ENCODE peak calls at places on chromosome 20, in six cellular contexts. G is ovary; O is CD8-positive, alpha-beta T cell; Y is GM06990; T is OCI-LY7; S is uterus. H is an unnamed sample.
A peak's percentile ranks its signal among the peaks of the same experiment; 100 is the strongest.

GRCh38 chr20:25389858-25390537 is 637 bp downstream of the ABHD12 start:
- DNase-seq in G (peak; percentile 42), O (no peak), Y (peak; percentile 67), T (no peak), S (peak; percentile 19), H (no peak)

GRCh38 chr20:1330075-1330830 is 1.3 kb upstream of the SDCBP2 start:
- DNase-seq in G (peak; percentile 38), O (no peak), Y (peak; percentile 41), T (peak; percentile 38), S (peak; percentile 49), H (peak; percentile 91)

GRCh38 chr20:3766832-3767433 is 620 bp downstream of the ADISSP start:
- DNase-seq in G (no peak), O (no peak), Y (no peak), T (peak; percentile 26), S (no peak), H (no peak)

GRCh38 chr20:22825546-22825945 is 209.6 kb upstream of the SSTR4 start:
- DNase-seq in G (no peak), O (no peak), Y (no peak), T (no peak), S (no peak), H (no peak)

GRCh38 chr20:32537657-32538525 is 47.2 kb downstream of the NOL4L start:
- DNase-seq in G (no peak), O (no peak), Y (no peak), T (no peak), S (no peak), H (no peak)

GRCh38 chr20:21125072-21125848 is 622 bp upstream of the KIZ start:
- DNase-seq in G (peak; percentile 31), O (no peak), Y (no peak), T (no peak), S (peak; percentile 46), H (peak; percentile 48)

GRCh38 chr20:7828437-7828836 is 111.8 kb downstream of the HAO1 start:
- DNase-seq in G (no peak), O (no peak), Y (no peak), T (no peak), S (no peak), H (peak; percentile 24)

GRCh38 chr20:41101660-41102059 is 35.7 kb upstream of the PLCG1 start:
- DNase-seq in G (no peak), O (no peak), Y (no peak), T (no peak), S (no peak), H (no peak)

GRCh38 chr20:19903168-19903676 is 113.9 kb upstream of the NAA20 start:
- DNase-seq in G (peak; percentile 32), O (no peak), Y (no peak), T (peak; percentile 25), S (no peak), H (peak; percentile 19)

GRCh38 chr20:16064991-16065707 is 508.1 kb downstream of the KIF16B start:
- DNase-seq in G (no peak), O (no peak), Y (no peak), T (no peak), S (no peak), H (no peak)

GRCh38 chr20:9235518-9235917 is 166.6 kb downstream of the PLCB4 start:
- DNase-seq in G (no peak), O (no peak), Y (no peak), T (no peak), S (no peak), H (peak; percentile 82)

GRCh38 chr20:36313936-36314335 is 7.8 kb downstream of the DLGAP4 start:
- DNase-seq in G (no peak), O (no peak), Y (no peak), T (no peak), S (no peak), H (no peak)

GRCh38 chr20:22795897-22796296 is 211.5 kb upstream of the FOXA2 start:
- DNase-seq in G (peak; percentile 76), O (no peak), Y (no peak), T (no peak), S (peak; percentile 78), H (peak; percentile 98)

GRCh38 chr20:9838035-9838377 is 870 bp downstream of the PAK5 start:
- DNase-seq in G (no peak), O (no peak), Y (no peak), T (no peak), S (no peak), H (no peak)

GRCh38 chr20:21505810-21506530 is 7.9 kb downstream of the NKX2-2 start:
- DNase-seq in G (no peak), O (peak; percentile 31), Y (no peak), T (no peak), S (no peak), H (peak; percentile 51)

GRCh38 chr20:4791121-4791520 is 69.4 kb downstream of the PRND start:
- DNase-seq in G (no peak), O (no peak), Y (no peak), T (no peak), S (no peak), H (no peak)

GRCh38 chr20:44400671-44401051 is 45.2 kb downstream of the HNF4A start:
- DNase-seq in G (no peak), O (no peak), Y (no peak), T (no peak), S (no peak), H (no peak)

GRCh38 chr20:36454664-36455427 is 86.5 kb upstream of the MYL9 start:
- DNase-seq in G (no peak), O (no peak), Y (no peak), T (no peak), S (no peak), H (no peak)

GRCh38 chr20:22776369-22776768 is 192.0 kb upstream of the FOXA2 start:
- DNase-seq in G (no peak), O (no peak), Y (no peak), T (no peak), S (no peak), H (peak; percentile 63)

GRCh38 chr20:24411452-24412216 is 57.8 kb upstream of the SYNDIG1 start:
- DNase-seq in G (no peak), O (no peak), Y (no peak), T (no peak), S (no peak), H (no peak)

GRCh38 chr20:51034461-51034860 is 11.6 kb upstream of the KCNG1 start:
- DNase-seq in G (no peak), O (no peak), Y (no peak), T (no peak), S (no peak), H (peak; percentile 43)

GRCh38 chr20:23879811-23880374 is 345 bp upstream of the CST5 start:
- DNase-seq in G (no peak), O (no peak), Y (no peak), T (no peak), S (no peak), H (no peak)

GRCh38 chr20:40192083-40192482 is 497.0 kb downstream of the MAFB start:
- DNase-seq in G (no peak), O (no peak), Y (no peak), T (no peak), S (no peak), H (no peak)

GRCh38 chr20:20215976-20216727 is 151.8 kb upstream of the INSM1 start:
- DNase-seq in G (no peak), O (no peak), Y (no peak), T (no peak), S (no peak), H (no peak)

DNA sequence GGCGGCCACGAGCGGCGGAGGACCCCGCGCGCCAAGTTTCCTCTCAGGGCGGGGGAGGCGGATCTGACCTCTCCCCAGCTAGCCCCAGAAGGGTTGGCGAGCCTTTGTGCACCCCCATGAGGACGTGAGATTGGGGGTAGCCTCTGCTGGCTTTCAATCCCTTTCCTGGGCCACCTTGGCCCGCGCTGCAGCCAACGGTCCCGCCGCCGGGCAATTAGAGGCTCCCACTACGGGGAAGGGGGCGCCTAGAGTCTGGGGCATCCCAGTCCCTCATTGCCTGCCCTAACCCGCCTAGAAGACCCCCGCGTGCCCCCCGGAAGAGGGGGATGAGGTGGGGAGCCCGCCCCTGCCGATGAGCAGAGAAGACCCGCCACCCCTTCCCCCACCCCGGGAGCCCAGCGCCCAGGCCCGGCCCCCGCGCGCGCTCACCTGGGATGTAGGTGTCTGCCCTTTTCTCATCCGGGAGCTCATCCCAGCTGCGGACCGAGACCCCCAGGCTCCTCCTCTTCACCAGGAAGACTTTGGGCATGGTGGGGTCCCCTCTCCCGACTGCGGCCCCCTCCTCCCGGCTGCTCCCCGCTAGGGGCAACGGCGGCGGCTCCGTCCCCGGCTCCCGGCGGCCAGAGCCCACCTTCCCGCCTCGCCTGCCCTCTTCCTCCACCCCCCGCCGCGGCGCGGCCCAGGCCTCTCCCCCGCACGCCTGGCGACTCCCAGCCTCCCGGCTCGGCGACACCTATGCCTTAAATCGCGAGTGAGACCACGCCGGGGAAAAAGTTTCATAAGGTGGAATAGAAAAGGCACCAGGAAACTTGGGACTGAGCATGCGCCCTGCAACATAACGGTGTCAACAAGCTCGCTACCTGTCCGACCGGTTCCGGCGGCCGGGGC is at the start of gene OVOL2:
- DNase-seq in G (no peak), O (no peak), Y (no peak), T (no peak), S (no peak), H (no peak)
- H3K4me3 ChIP-seq in G (peak within 1 kb of the TSS; percentile 18), O (no peak within 1 kb of the TSS), Y (peak within 1 kb of the TSS; percentile 10), T (no peak within 1 kb of the TSS), S (no peak within 1 kb of the TSS), H (no peak within 1 kb of the TSS)

GRCh38 chr20:17757496-17757895 is 57.7 kb downstream of the BANF2 start:
- DNase-seq in G (no peak), O (no peak), Y (no peak), T (no peak), S (no peak), H (no peak)
- TF ChIP-seq CTCF in G (no peak), O (no peak), Y (no peak), T (no peak), S (no peak), H (no peak)

DNA sequence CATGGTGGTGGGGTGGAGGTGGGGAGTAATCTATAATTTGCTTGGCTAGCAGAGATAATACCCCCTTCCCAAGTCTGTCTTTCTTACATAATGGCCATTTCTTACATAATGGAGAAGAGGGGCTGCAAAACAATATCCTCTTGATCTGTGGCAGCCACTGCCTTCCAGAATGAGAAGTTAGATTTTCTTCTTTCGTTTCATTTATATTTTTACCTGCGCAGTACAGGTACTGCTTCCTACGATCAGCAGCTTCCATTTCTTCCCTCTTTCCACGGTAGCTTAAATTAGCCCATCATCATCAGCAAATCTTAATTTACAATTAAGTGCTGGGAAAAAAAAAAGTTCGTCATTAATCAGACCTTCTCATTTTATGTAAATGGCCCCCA is 30.2 kb downstream of the GNAS start:
- DNase-seq in G (no peak), O (no peak), Y (no peak), T (no peak), S (no peak), H (no peak)
- H3K4me3 ChIP-seq in G (no peak overlapping the region), O (no peak overlapping the region), Y (no peak overlapping the region), T (no peak overlapping the region), S (no peak overlapping the region), H (no peak overlapping the region)

GRCh38 chr20:53901697-53902096 is 168.7 kb downstream of the BCAS1 start:
- DNase-seq in G (no peak), O (no peak), Y (no peak), T (no peak), S (peak; percentile 34), H (no peak)
- TF ChIP-seq CTCF in G (no peak), O (no peak), Y (no peak), T (no peak), S (no peak), H (no peak)

DNA sequence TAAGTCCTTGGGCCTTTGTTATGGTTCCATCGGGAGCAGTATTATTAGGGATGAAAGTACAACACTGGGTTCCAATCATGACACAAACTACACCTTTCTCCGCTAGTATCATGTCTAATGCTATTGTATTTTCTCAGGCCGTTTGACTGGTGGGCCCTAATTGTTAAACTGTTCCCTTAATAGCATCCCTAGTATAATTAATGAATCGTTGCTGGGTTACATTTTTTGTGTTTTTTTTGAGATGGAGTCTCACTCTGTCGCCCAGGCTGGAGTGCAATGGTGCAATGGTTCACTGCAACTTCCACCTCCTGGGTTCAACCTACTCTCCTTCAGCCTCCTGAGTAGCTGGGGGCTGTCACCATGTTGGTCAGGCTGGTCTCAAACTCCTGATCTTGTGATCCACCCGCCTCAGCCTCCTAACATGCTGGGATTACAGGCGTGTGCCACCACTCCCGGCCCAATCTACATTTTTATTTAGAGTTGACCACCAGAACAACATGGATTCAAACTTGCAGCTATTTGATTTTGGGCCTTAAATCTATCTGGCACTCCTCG is 4.1 kb upstream of the ZNFX1 start:
- DNase-seq in G (no peak), O (no peak), Y (no peak), T (no peak), S (no peak), H (no peak)
- H3K4me3 ChIP-seq in G (no peak overlapping the region), O (no peak overlapping the region), Y (peak overlapping the region; percentile 98), T (peak overlapping the region; percentile 100), S (no peak overlapping the region), H (peak overlapping the region; percentile 100)